ENCODE peak calls at places on chromosomes 12 and 14, in five cellular contexts. F is PC-3, G is GDM1, H is NCI-H1694 treated with DMSO at 0.1 percent for 48 hours, C is HuH-7. Q is an unnamed sample.

GRCh38 chr14:99272669-99273024 is 650 bp upstream of the BCL11B start:
- DNase-seq in F (no peak), G (no peak), C (no peak), H (peak; percentile 89), Q (no peak)

GRCh38 chr12:96501139-96501741 is 11.9 kb downstream of the CFAP54 start:
- DNase-seq in F (peak; percentile 85), C (no peak), H (no peak), G (no peak), Q (no peak)

GRCh38 chr12:55499810-55500252 is 7.7 kb downstream of the OR6C68 start:
- DNase-seq in F (no peak), G (no peak), C (peak; percentile 27), H (no peak), Q (no peak)

GRCh38 chr12:53994268-53994690 is 5.7 kb upstream of the HOXC9 start:
- DNase-seq in H (no peak), C (no peak), G (no peak), F (no peak), Q (no peak)

GRCh38 chr14:85528080-85528881 is 1.7 kb upstream of the FLRT2 start:
- DNase-seq in C (peak; percentile 34), G (no peak), H (peak; percentile 68), F (peak; percentile 50), Q (no peak)

GRCh38 chr12:48615681-48616080 is 45.8 kb upstream of the LALBA start:
- DNase-seq in G (no peak), F (peak; percentile 50), H (no peak), C (no peak), Q (no peak)

GRCh38 chr12:54282949-54283593 is 2.5 kb downstream of the HNRNPA1 start:
- DNase-seq in C (no peak), H (no peak), F (no peak), G (no peak), Q (no peak)

GRCh38 chr14:98952595-98953325 is 319.2 kb downstream of the BCL11B start:
- DNase-seq in H (no peak), G (no peak), C (no peak), F (peak; percentile 65), Q (no peak)

GRCh38 chr14:20597108-20597507 is 5.9 kb upstream of the RNASE12 start:
- DNase-seq in F (no peak), G (no peak), C (no peak), H (no peak), Q (no peak)

GRCh38 chr12:131383741-131384543 is 326.9 kb upstream of the SFSWAP start:
- DNase-seq in G (no peak), F (no peak), H (no peak), C (no peak), Q (no peak)

GRCh38 chr14:36129181-36129580 is 47.3 kb downstream of the PTCSC3 start:
- DNase-seq in F (peak; percentile 66), H (no peak), C (no peak), G (no peak), Q (no peak)

GRCh38 chr12:52603314-52603713 is 2.1 kb upstream of the KRT72 start:
- DNase-seq in F (peak; percentile 26), G (no peak), H (no peak), C (no peak), Q (no peak)

GRCh38 chr12:6952121-6952859 is 1.1 kb downstream of the PTPN6 start:
- DNase-seq in G (no peak), H (no peak), F (no peak), C (no peak), Q (no peak)